ENCODE peak calls at places on chromosomes 1 and 21, in five cellular contexts. G is activated naive CD4-positive, alpha-beta T cell; J is T-helper 2 cell; B is NCI-H510A treated with DMSO at 0.1 percent for 48 hours; K is T1000. D is an unnamed sample.

GRCh38 chr21:37467082-37467481 is 100.5 kb downstream of the DYRK1A start:
- DNase-seq in J (no peak), K (no peak), B (no peak), G (no peak), D (no peak)

GRCh38 chr1:100362821-100363466 is 10.6 kb downstream of the CDC14A start:
- DNase-seq in J (no peak), B (no peak), K (no peak), G (no peak), D (no peak)

GRCh38 chr1:67704351-67704750 is 19.4 kb downstream of the GADD45A start:
- DNase-seq in B (no peak), G (no peak), J (no peak), K (no peak), D (no peak)

GRCh38 chr1:19734472-19734999 is 65.2 kb downstream of the TMCO4 start:
- DNase-seq in G (no peak), J (no peak), B (no peak), K (no peak), D (no peak)

GRCh38 chr21:35316933-35317332 is 267.8 kb upstream of the RUNX1 start:
- DNase-seq in B (no peak), G (no peak), J (no peak), K (no peak), D (no peak)

GRCh38 chr21:42059721-42060120 is 11.4 kb upstream of the UMODL1 start:
- DNase-seq in B (no peak), J (no peak), G (no peak), K (no peak), D (no peak)

GRCh38 chr21:37837381-37837780 is 78.9 kb downstream of the KCNJ6 start:
- DNase-seq in B (no peak), G (no peak), K (no peak), J (no peak), D (no peak)

GRCh38 chr1:205239078-205239477 is 11.3 kb downstream of the TMCC2 start:
- DNase-seq in K (no peak), B (no peak), J (no peak), G (no peak), D (no peak)

GRCh38 chr1:226110249-226111108 is 48.0 kb downstream of the H3-3A start:
- DNase-seq in J (peak; percentile 22), G (no peak), K (no peak), B (peak; percentile 55), D (peak; percentile 44)

GRCh38 chr1:66182551-66183178 is 351.3 kb upstream of the SGIP1 start:
- DNase-seq in J (no peak), K (no peak), B (no peak), G (no peak), D (peak; percentile 58)

GRCh38 chr1:17596651-17597509 is 57.4 kb downstream of the ARHGEF10L start:
- DNase-seq in G (no peak), J (no peak), K (no peak), B (peak; percentile 93), D (peak; percentile 88)

GRCh38 chr1:226891846-226892533 is 21.6 kb downstream of the PSEN2 start:
- DNase-seq in B (no peak), G (no peak), J (no peak), K (no peak), D (no peak)

GRCh38 chr1:110281363-110282290 is 57.5 kb upstream of the RBM15 start:
- DNase-seq in K (no peak), B (no peak), J (no peak), G (no peak), D (peak; percentile 80)

GRCh38 chr1:23544444-23545389 is 13.7 kb upstream of the E2F2 start:
- DNase-seq in J (peak; percentile 57), K (peak; percentile 62), G (peak; percentile 39), B (peak; percentile 74), D (peak; percentile 74)

GRCh38 chr1:33641099-33641830 is 168.8 kb downstream of the ZSCAN20 start:
- DNase-seq in K (no peak), B (peak; percentile 36), J (no peak), G (no peak), D (peak; percentile 40)

GRCh38 chr1:209746469-209747269 is 9.2 kb upstream of the TRAF3IP3 start:
- DNase-seq in G (no peak), B (no peak), J (no peak), K (no peak), D (no peak)

GRCh38 chr1:59473813-59474212 is 176.9 kb downstream of the FGGY start:
- DNase-seq in B (no peak), G (no peak), J (no peak), K (no peak), D (no peak)

GRCh38 chr1:159921700-159922498 is 3.4 kb downstream of the TAGLN2 start:
- DNase-seq in K (no peak), B (no peak), G (no peak), J (no peak), D (no peak)